ENCODE peak calls at places on chromosomes 5 and 9, in seven cellular contexts. N, E, B, R, Z, U and X are unnamed samples. For H3K9me3, the result is how much of the 10 kb centered on the place peaks cover.

GRCh38 chr5:176538985-176539384 is 1.8 kb upstream of the RNF44 start:
- DNase-seq in Z (no peak), B (no peak), N (no peak), R (no peak), E (no peak), U (no peak), X (no peak)

GRCh38 chr5:96070625-96071246 is 109.1 kb upstream of the ELL2 start:
- DNase-seq in B (no peak), N (no peak), U (no peak), Z (no peak), R (no peak), E (no peak), X (no peak)

GRCh38 chr5:32805966-32806626 is 95.0 kb downstream of the NPR3 start:
- DNase-seq in B (no peak), E (no peak), R (no peak), U (no peak), Z (peak), N (no peak), X (no peak)

GRCh38 chr9:130923611-130924447 is 15.2 kb downstream of the FIBCD1 start:
- DNase-seq in R (no peak), U (no peak), B (no peak), E (no peak), N (no peak), Z (no peak), X (no peak)

GRCh38 chr9:124033967-124034366 is 22.4 kb downstream of the LHX2 start:
- DNase-seq in B (no peak), U (no peak), Z (no peak), R (no peak), E (no peak), N (no peak), X (no peak)

GRCh38 chr5:136079195-136079985 is 50.6 kb downstream of the TGFBI start:
- DNase-seq in E (no peak), U (no peak), N (no peak), Z (no peak), R (no peak), B (peak), X (peak)

GRCh38 chr9:114775981-114776380 is 29.9 kb downstream of the TNFSF15 start:
- DNase-seq in N (no peak), R (no peak), B (no peak), U (no peak), Z (no peak), E (no peak), X (no peak)

GRCh38 chr9:110659891-110660541 is 8.6 kb upstream of the MUSK start:
- DNase-seq in Z (peak), B (no peak), U (no peak), R (no peak), N (no peak), E (no peak), X (no peak)

GRCh38 chr5:44619875-44620610 is 188.7 kb upstream of the MRPS30 start:
- DNase-seq in R (no peak), Z (no peak), N (no peak), E (no peak), U (no peak), B (no peak), X (no peak)

DNA sequence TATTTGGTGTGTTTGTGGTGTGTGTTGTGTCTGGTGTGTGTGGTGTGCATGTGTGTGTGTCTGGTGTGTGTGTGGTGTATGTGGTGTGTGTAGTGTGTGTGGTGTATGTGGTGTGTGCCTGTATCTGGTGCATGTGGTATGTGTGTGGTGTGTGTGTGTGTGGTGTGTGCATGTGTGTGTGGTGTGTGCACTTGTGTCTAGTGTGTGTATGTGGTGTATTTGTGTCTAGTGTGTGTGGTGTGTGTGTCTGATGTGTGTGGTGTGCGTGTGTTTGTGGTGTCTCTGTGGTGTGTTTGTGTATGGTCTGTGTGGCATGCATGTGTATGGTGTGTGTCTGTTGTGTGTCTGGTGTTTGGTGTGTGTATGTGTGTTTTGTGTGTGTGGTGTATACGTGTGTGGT is 71.1 kb downstream of the CACNA1B start:
- DNase-seq in R (no peak), E (no peak), B (no peak), U (no peak), Z (no peak), N (no peak), X (no peak)
- H3K9me3 ChIP-seq in R (under half), E (under half), B (under half), U (under half), Z (under half), N (under half), X (under half)

GRCh38 chr9:98806394-98807069 is 938 bp upstream of the GALNT12 start:
- DNase-seq in N (no peak), B (no peak), U (no peak), R (no peak), Z (no peak), E (no peak), X (no peak)
- TF ChIP-seq CTCF in N (peak), B (no peak), U (no peak), R (peak), Z (peak), E (no peak), X (peak)

GRCh38 chr5:12840972-12841371 is 936.7 kb upstream of the CTNND2 start:
- DNase-seq in E (no peak), N (no peak), Z (no peak), U (no peak), B (no peak), R (no peak), X (no peak)
- H3K9me3 ChIP-seq in E (under half), N (under half), Z (under half), U (under half), B (under half), R (under half), X (under half)

DNA sequence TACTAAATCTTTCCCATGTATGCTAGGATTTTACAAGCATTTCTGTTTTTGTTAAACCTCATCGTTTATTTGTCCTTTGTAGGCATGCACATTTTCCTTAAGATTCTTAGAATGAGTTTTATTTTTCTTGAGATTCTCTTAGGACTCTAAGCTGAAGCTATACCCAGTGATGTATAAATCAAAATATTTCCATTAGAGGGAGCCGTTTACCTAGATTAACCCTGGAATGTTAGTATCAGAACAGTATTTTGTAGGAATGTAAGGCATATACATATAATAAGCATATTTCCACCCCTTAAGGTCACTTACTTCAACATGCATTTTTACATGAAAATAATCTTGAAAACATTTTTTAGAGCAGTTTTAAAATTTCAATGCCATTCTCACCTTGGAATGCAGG is 35.2 kb upstream of the FCHO2 start:
- DNase-seq in U (no peak), R (no peak), B (no peak), E (no peak), Z (peak), N (no peak), X (no peak)
- TF ChIP-seq CTCF in U (no peak), R (peak), B (peak), E (no peak), Z (peak), N (no peak), X (no peak)